ENCODE peak calls at places on chromosomes 2 and 18, in seven cellular contexts. L is spleen; M is GM06990; I is neural progenitor cell; X is effector memory CD4-positive, alpha-beta T cell; P is small intestine; R is CD8-positive, alpha-beta T cell. J is an unnamed sample.
A peak's percentile ranks its signal among the peaks of the same experiment; 100 is the strongest.

GRCh38 chr18:24831091-24831490 is 370.7 kb downstream of the HRH4 start:
- DNase-seq in L (no peak), M (no peak), I (no peak), X (no peak), P (no peak), R (no peak), J (no peak)

GRCh38 chr2:101442042-101442666 is 32.8 kb downstream of the RFX8 start:
- DNase-seq in L (no peak), M (no peak), I (no peak), X (no peak), P (no peak), R (no peak), J (no peak)

GRCh38 chr18:8277270-8277669 is 332.0 kb upstream of the RAB12 start:
- DNase-seq in L (no peak), M (no peak), I (no peak), X (no peak), P (no peak), R (no peak), J (no peak)

GRCh38 chr18:55637204-55637603 is 49.2 kb upstream of the TCF4 start:
- DNase-seq in L (no peak), M (no peak), I (no peak), X (no peak), P (no peak), R (no peak), J (no peak)

GRCh38 chr2:28694364-28694763 is 57.3 kb upstream of the PPP1CB start:
- DNase-seq in L (no peak), M (no peak), I (no peak), X (no peak), P (no peak), R (no peak), J (no peak)

GRCh38 chr2:112031916-112032582 is 23.0 kb upstream of the TMEM87B start:
- DNase-seq in L (no peak), M (no peak), I (peak; percentile 30), X (no peak), P (peak; percentile 70), R (no peak), J (no peak)

GRCh38 chr2:200592414-200593075 is 6.7 kb downstream of the AOX1 start:
- DNase-seq in L (no peak), M (no peak), I (peak; percentile 9), X (no peak), P (no peak), R (no peak), J (no peak)

GRCh38 chr2:100321881-100322820 is at the start of gene LONRF2:
- DNase-seq in L (peak; percentile 69), M (peak; percentile 12), I (peak; percentile 67), X (no peak), P (peak; percentile 4), R (no peak), J (peak; percentile 53)

GRCh38 chr2:113889471-113890252 is at the start of gene ACTR3:
- DNase-seq in L (peak; percentile 100), M (peak; percentile 99), I (peak; percentile 99), X (peak; percentile 98), P (peak; percentile 99), R (peak; percentile 97), J (peak; percentile 91)

GRCh38 chr2:84830095-84830494 is 50.8 kb downstream of the TRABD2A start:
- DNase-seq in L (peak; percentile 83), M (no peak), I (no peak), X (no peak), P (no peak), R (no peak), J (no peak)

GRCh38 chr18:49368876-49369440 is 91.5 kb downstream of the DYM start:
- DNase-seq in L (no peak), M (no peak), I (peak; percentile 25), X (no peak), P (peak; percentile 15), R (no peak), J (no peak)

GRCh38 chr2:120528051-120528692 is 182.2 kb downstream of the INHBB start:
- DNase-seq in L (peak; percentile 66), M (no peak), I (no peak), X (no peak), P (no peak), R (no peak), J (no peak)

GRCh38 chr2:11621465-11621864 is 48.5 kb downstream of the NTSR2 start:
- DNase-seq in L (no peak), M (no peak), I (no peak), X (no peak), P (no peak), R (no peak), J (no peak)

GRCh38 chr2:136424112-136424511 is 306.2 kb upstream of the CXCR4 start:
- DNase-seq in L (no peak), M (no peak), I (no peak), X (no peak), P (peak; percentile 5), R (no peak), J (no peak)

GRCh38 chr2:102603904-102604303 is 15.4 kb upstream of the SLC9A2 start:
- DNase-seq in L (no peak), M (no peak), I (no peak), X (no peak), P (no peak), R (no peak), J (no peak)

GRCh38 chr2:191303349-191304005 is 58.3 kb downstream of the MYO1B start:
- DNase-seq in L (no peak), M (no peak), I (no peak), X (no peak), P (no peak), R (no peak), J (no peak)

GRCh38 chr18:43193336-43193735 is 77.9 kb upstream of the RIT2 start:
- DNase-seq in L (no peak), M (no peak), I (no peak), X (no peak), P (no peak), R (no peak), J (no peak)

GRCh38 chr2:238560234-238560633 is 133.5 kb downstream of the ASB1 start:
- DNase-seq in L (peak; percentile 56), M (no peak), I (peak; percentile 56), X (no peak), P (no peak), R (no peak), J (no peak)

GRCh38 chr2:100365434-100365833 is 43.1 kb upstream of the LONRF2 start:
- DNase-seq in L (no peak), M (no peak), I (no peak), X (no peak), P (peak; percentile 70), R (no peak), J (no peak)

GRCh38 chr2:216696321-216696720 is 972 bp upstream of the IGFBP5 start:
- DNase-seq in L (no peak), M (no peak), I (no peak), X (no peak), P (no peak), R (no peak), J (no peak)
- H3K27me3 ChIP-seq in L (peaks cover 36% of the 10 kb centered on the region), M (peaks cover 3% of the 10 kb centered on the region), I (no peaks in the 10 kb centered on the region), X (peaks cover 41% of the 10 kb centered on the region), P (peaks cover 3% of the 10 kb centered on the region), R (peaks cover 15% of the 10 kb centered on the region), J (peaks cover 3% of the 10 kb centered on the region)

GRCh38 chr2:144508162-144508765 is 11.7 kb downstream of the ZEB2 start:
- DNase-seq in L (no peak), M (no peak), I (no peak), X (no peak), P (no peak), R (no peak), J (no peak)

GRCh38 chr2:144509001-144509545 is 10.8 kb downstream of the ZEB2 start:
- DNase-seq in L (no peak), M (no peak), I (peak; percentile 63), X (no peak), P (no peak), R (no peak), J (no peak)

GRCh38 chr2:144510206-144510991 is 9.5 kb downstream of the ZEB2 start:
- DNase-seq in L (no peak), M (no peak), I (peak; percentile 86), X (no peak), P (no peak), R (no peak), J (no peak)

GRCh38 chr2:144511222-144511855 is 8.6 kb downstream of the ZEB2 start:
- DNase-seq in L (no peak), M (no peak), I (no peak), X (no peak), P (no peak), R (no peak), J (no peak)

DNA sequence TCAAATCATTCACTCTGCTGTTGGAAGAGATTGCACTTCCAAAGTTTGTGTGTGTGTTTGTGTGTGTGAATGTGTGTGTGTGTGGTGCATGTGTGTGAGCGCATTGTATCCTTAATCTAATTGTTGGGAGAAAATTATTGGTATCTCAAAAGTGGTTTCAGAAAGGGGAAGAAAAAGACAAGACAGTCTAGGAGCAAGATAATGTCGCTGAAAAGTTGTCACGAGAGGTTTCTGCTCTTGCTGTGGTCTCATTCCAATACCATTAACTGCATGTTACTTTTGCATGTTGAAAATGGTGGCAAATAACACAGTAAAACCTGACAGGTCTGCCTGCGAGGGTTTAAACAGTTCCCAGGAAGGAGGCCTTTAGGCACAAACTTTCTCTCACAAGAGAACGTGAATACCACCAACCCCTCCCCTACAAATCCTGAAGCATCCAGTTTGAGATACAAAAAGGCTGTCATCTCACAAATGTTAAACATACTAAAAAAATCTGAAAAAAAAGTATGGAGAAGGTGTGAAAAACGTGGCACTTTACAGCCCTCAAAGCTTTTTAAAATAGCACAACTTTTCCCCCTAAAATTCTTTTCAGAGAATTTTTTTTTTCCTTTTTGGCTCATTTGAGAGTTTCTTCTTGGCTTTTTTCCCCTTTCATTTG is 10.2 kb downstream of the ZEB2 start:
- DNase-seq in L (no peak), M (no peak), I (no peak), X (no peak), P (no peak), R (no peak), J (no peak)
- H3K4me3 ChIP-seq in L (no peak overlapping the region), M (no peak overlapping the region), I (peak overlapping the region; percentile 29), X (no peak overlapping the region), P (no peak overlapping the region), R (no peak overlapping the region), J (peak overlapping the region; percentile 92)

DNA sequence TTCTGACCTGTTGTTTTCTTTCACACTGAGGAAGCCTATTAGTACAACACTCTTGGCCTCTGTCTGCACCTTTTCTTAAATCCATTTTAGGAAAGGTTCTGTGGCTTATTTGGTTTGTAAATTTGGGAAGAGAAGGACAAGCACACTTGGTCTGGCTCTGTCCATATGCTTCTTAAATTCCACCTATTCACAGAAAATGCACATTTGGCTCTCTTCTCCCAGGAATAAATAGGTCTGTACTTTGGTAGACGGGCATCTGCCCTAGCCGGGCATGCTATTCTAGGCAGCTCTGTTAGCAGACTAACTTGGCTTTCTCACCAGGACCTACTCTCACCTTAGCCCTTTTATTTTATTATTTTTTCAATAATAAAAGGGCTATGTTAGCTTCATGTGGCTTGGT is 1211.8 kb upstream of the SLC39A10 start:
- DNase-seq in L (no peak), M (no peak), I (no peak), X (no peak), P (no peak), R (no peak), J (no peak)
- H3K27me3 ChIP-seq in L (no peaks in the 10 kb centered on the region), M (no peaks in the 10 kb centered on the region), I (no peaks in the 10 kb centered on the region), X (no peaks in the 10 kb centered on the region), P (no peaks in the 10 kb centered on the region), R (no peaks in the 10 kb centered on the region), J (no peaks in the 10 kb centered on the region)

DNA sequence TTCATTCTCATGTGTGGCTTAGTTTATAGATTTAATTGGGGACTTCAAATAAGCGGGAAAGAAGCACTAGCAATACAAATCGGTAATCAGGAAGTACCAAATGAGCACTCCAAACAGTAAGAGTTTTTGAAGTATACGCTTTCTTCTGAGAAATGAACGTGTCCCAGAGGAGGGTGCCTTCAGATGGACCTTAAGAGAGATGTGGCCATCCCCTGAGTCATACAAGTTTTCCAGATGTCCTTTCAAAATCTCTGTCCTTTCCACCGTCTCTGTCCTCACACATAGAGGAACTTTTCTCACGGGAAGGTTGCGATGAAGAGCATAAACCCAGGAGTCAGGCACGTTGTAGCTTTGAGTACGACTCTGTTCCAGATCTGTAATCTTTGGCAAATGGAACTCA is 1.7 kb upstream of the SMAD2 start:
- DNase-seq in L (no peak), M (no peak), I (no peak), X (no peak), P (no peak), R (no peak), J (no peak)
- H3K4me3 ChIP-seq in L (no peak overlapping the region), M (no peak overlapping the region), I (peak overlapping the region; percentile 99), X (no peak overlapping the region), P (no peak overlapping the region), R (no peak overlapping the region), J (no peak overlapping the region)